ENCODE peak calls at places on chromosomes 11 and 22, in four cellular contexts. One of them, this sample, is unnamed.

GRCh38 chr11:104275992-104276391 is 112.0 kb upstream of the PDGFD start:
- DNase-seq in upper lobe of right lung: no peak
- DNase-seq in CD8-positive, alpha-beta T cell: no peak
- DNase-seq in omental fat pad: peak
- DNase-seq in this sample: no peak

GRCh38 chr11:25928076-25928475 is 403.9 kb upstream of the ANO3 start:
- DNase-seq in omental fat pad: no peak
- DNase-seq in CD8-positive, alpha-beta T cell: no peak
- DNase-seq in upper lobe of right lung: no peak
- DNase-seq in this sample: no peak

GRCh38 chr22:45842141-45842831 is 134.7 kb downstream of the WNT7B start:
- DNase-seq in omental fat pad: no peak
- DNase-seq in upper lobe of right lung: no peak
- DNase-seq in CD8-positive, alpha-beta T cell: no peak
- DNase-seq in this sample: no peak

GRCh38 chr11:116460156-116460965 is 312.4 kb downstream of the BUD13 start:
- DNase-seq in upper lobe of right lung: no peak
- DNase-seq in CD8-positive, alpha-beta T cell: no peak
- DNase-seq in omental fat pad: no peak
- DNase-seq in this sample: no peak

GRCh38 chr11:43959321-43959995 is 17.0 kb downstream of the C11orf96 start:
- DNase-seq in CD8-positive, alpha-beta T cell: no peak
- DNase-seq in omental fat pad: no peak
- DNase-seq in upper lobe of right lung: no peak
- DNase-seq in this sample: no peak

GRCh38 chr11:32006799-32007388 is 84.0 kb upstream of the RCN1 start:
- DNase-seq in omental fat pad: no peak
- DNase-seq in upper lobe of right lung: no peak
- DNase-seq in CD8-positive, alpha-beta T cell: no peak
- DNase-seq in this sample: no peak

GRCh38 chr11:129861702-129862107 is 33.7 kb downstream of the NFRKB start:
- DNase-seq in omental fat pad: peak
- DNase-seq in upper lobe of right lung: peak
- DNase-seq in CD8-positive, alpha-beta T cell: no peak
- DNase-seq in this sample: peak

GRCh38 chr22:22424210-22424800 is 84.2 kb downstream of the ZNF280B start:
- DNase-seq in CD8-positive, alpha-beta T cell: no peak
- DNase-seq in upper lobe of right lung: no peak
- DNase-seq in omental fat pad: no peak
- DNase-seq in this sample: no peak

GRCh38 chr11:102581091-102581490 is 44.0 kb downstream of the MMP20 start:
- DNase-seq in CD8-positive, alpha-beta T cell: no peak
- DNase-seq in upper lobe of right lung: no peak
- DNase-seq in omental fat pad: no peak
- DNase-seq in this sample: no peak

GRCh38 chr22:46575915-46576555 is 38.6 kb upstream of the CELSR1 start:
- DNase-seq in omental fat pad: no peak
- DNase-seq in upper lobe of right lung: peak
- DNase-seq in CD8-positive, alpha-beta T cell: no peak
- DNase-seq in this sample: peak

GRCh38 chr11:118287006-118287405 is 17.5 kb upstream of the CD3E start:
- DNase-seq in upper lobe of right lung: no peak
- DNase-seq in omental fat pad: no peak
- DNase-seq in CD8-positive, alpha-beta T cell: no peak
- DNase-seq in this sample: no peak

GRCh38 chr11:19281041-19281440 is 40.3 kb upstream of the E2F8 start:
- DNase-seq in omental fat pad: no peak
- DNase-seq in CD8-positive, alpha-beta T cell: no peak
- DNase-seq in upper lobe of right lung: no peak
- DNase-seq in this sample: no peak

GRCh38 chr11:96341237-96342130 is 1.5 kb downstream of the MAML2 start:
- DNase-seq in CD8-positive, alpha-beta T cell: peak
- DNase-seq in omental fat pad: no peak
- DNase-seq in upper lobe of right lung: peak
- DNase-seq in this sample: no peak

GRCh38 chr22:31659246-31659645 is 2.8 kb downstream of the PISD start:
- DNase-seq in upper lobe of right lung: no peak
- DNase-seq in CD8-positive, alpha-beta T cell: no peak
- DNase-seq in omental fat pad: no peak
- DNase-seq in this sample: no peak

GRCh38 chr11:70587095-70587389 is 188.7 kb downstream of the CTTN start:
- DNase-seq in CD8-positive, alpha-beta T cell: no peak
- DNase-seq in upper lobe of right lung: no peak
- DNase-seq in omental fat pad: no peak
- DNase-seq in this sample: peak

GRCh38 chr22:30336752-30337460 is 10.2 kb upstream of the TBC1D10A start:
- DNase-seq in upper lobe of right lung: no peak
- DNase-seq in omental fat pad: no peak
- DNase-seq in CD8-positive, alpha-beta T cell: no peak
- DNase-seq in this sample: no peak

GRCh38 chr11:43735931-43736330 is 55.4 kb downstream of the HSD17B12 start:
- DNase-seq in upper lobe of right lung: no peak
- DNase-seq in omental fat pad: no peak
- DNase-seq in CD8-positive, alpha-beta T cell: no peak
- DNase-seq in this sample: no peak

GRCh38 chr22:23000657-23001439 is 69.5 kb upstream of the GNAZ start:
- DNase-seq in upper lobe of right lung: no peak
- DNase-seq in omental fat pad: no peak
- DNase-seq in CD8-positive, alpha-beta T cell: no peak
- DNase-seq in this sample: no peak

GRCh38 chr11:126282742-126283591 is at the start of gene TIRAP:
- DNase-seq in upper lobe of right lung: peak
- DNase-seq in CD8-positive, alpha-beta T cell: peak
- DNase-seq in omental fat pad: peak
- DNase-seq in this sample: no peak

GRCh38 chr11:132220464-132220863 is 850.0 kb downstream of the NTM start:
- DNase-seq in CD8-positive, alpha-beta T cell: no peak
- DNase-seq in upper lobe of right lung: no peak
- DNase-seq in omental fat pad: no peak
- DNase-seq in this sample: no peak

GRCh38 chr11:68009391-68010000 is 631 bp upstream of the ALDH3B1 start:
- DNase-seq in upper lobe of right lung: peak
- DNase-seq in CD8-positive, alpha-beta T cell: no peak
- DNase-seq in omental fat pad: no peak
- DNase-seq in this sample: no peak

GRCh38 chr11:8369592-8370205 is 106.0 kb upstream of the LMO1 start:
- DNase-seq in CD8-positive, alpha-beta T cell: no peak
- DNase-seq in omental fat pad: no peak
- DNase-seq in upper lobe of right lung: no peak
- DNase-seq in this sample: peak

DNA sequence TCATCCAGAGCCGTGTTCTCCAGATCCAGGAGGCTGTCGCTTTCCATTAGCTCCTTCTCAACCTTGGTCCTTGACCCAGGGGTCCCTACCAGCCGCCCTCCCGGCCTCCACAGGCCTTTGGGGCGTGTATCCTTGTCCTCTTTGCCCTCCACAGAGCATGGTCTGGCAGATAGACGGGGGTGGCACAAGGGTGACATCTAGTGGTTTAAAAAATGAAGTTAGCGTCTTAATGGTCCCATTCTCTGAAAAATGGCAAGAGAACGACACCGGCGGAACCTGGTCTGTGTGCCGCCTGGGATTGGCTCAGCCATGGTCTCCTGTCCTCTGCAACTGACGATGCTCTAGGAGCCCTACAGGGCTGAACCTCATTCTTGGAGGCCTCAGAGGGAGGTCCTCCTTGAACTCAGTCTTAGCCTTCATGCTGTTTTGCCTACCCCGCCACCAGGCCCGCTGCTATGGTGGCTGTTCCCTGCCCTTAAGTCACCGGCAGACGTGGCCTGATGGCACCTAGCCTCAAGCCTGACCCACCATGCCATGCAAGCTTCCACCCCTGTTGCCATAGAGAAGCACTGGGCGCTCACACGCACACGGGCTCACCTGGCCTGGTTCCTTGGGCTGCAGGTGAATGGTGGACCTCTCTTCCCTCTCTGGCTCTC is 152.1 kb upstream of the SYN3 start:
- DNase-seq in CD8-positive, alpha-beta T cell: no peak
- DNase-seq in upper lobe of right lung: no peak
- DNase-seq in omental fat pad: no peak
- DNase-seq in this sample: no peak
- TF ChIP-seq CTCF in CD8-positive, alpha-beta T cell: peak
- TF ChIP-seq CTCF in upper lobe of right lung: peak
- TF ChIP-seq CTCF in omental fat pad: no peak
- TF ChIP-seq CTCF in this sample: peak

GRCh38 chr22:32823024-32823730 is 21.7 kb downstream of the TIMP3 start:
- DNase-seq in CD8-positive, alpha-beta T cell: no peak
- DNase-seq in upper lobe of right lung: no peak
- DNase-seq in omental fat pad: no peak
- DNase-seq in this sample: no peak
- TF ChIP-seq CTCF in CD8-positive, alpha-beta T cell: no peak
- TF ChIP-seq CTCF in upper lobe of right lung: peak
- TF ChIP-seq CTCF in omental fat pad: no peak
- TF ChIP-seq CTCF in this sample: peak

GRCh38 chr11:71992331-71992730 is 6.4 kb upstream of the IL18BP start:
- DNase-seq in upper lobe of right lung: no peak
- DNase-seq in CD8-positive, alpha-beta T cell: no peak
- DNase-seq in omental fat pad: no peak
- DNase-seq in this sample: no peak

GRCh38 chr11:71996517-71996916 is 2.2 kb upstream of the IL18BP start:
- DNase-seq in omental fat pad: no peak
- DNase-seq in upper lobe of right lung: no peak
- DNase-seq in CD8-positive, alpha-beta T cell: no peak
- DNase-seq in this sample: no peak

GRCh38 chr11:71995726-71996291 is 2.9 kb upstream of the IL18BP start:
- DNase-seq in omental fat pad: no peak
- DNase-seq in upper lobe of right lung: no peak
- DNase-seq in CD8-positive, alpha-beta T cell: no peak
- DNase-seq in this sample: no peak

GRCh38 chr11:71996946-71997345 is 1.8 kb upstream of the IL18BP start:
- DNase-seq in CD8-positive, alpha-beta T cell: no peak
- DNase-seq in omental fat pad: peak
- DNase-seq in upper lobe of right lung: peak
- DNase-seq in this sample: no peak

GRCh38 chr11:71994786-71995185 is 3.9 kb upstream of the IL18BP start:
- DNase-seq in CD8-positive, alpha-beta T cell: no peak
- DNase-seq in omental fat pad: peak
- DNase-seq in upper lobe of right lung: no peak
- DNase-seq in this sample: no peak
- TF ChIP-seq CTCF in CD8-positive, alpha-beta T cell: no peak
- TF ChIP-seq CTCF in omental fat pad: no peak
- TF ChIP-seq CTCF in upper lobe of right lung: no peak
- TF ChIP-seq CTCF in this sample: no peak

GRCh38 chr11:61173456-61173855 is 12.2 kb upstream of the VPS37C start:
- DNase-seq in omental fat pad: no peak
- DNase-seq in CD8-positive, alpha-beta T cell: no peak
- DNase-seq in upper lobe of right lung: no peak
- DNase-seq in this sample: no peak
- TF ChIP-seq CTCF in omental fat pad: no peak
- TF ChIP-seq CTCF in CD8-positive, alpha-beta T cell: no peak
- TF ChIP-seq CTCF in upper lobe of right lung: no peak
- TF ChIP-seq CTCF in this sample: peak

GRCh38 chr11:12815150-12815523 is 140.9 kb downstream of the TEAD1 start:
- DNase-seq in upper lobe of right lung: no peak
- DNase-seq in CD8-positive, alpha-beta T cell: no peak
- DNase-seq in omental fat pad: no peak
- DNase-seq in this sample: no peak
- TF ChIP-seq CTCF in upper lobe of right lung: no peak
- TF ChIP-seq CTCF in CD8-positive, alpha-beta T cell: no peak
- TF ChIP-seq CTCF in omental fat pad: no peak
- TF ChIP-seq CTCF in this sample: no peak

GRCh38 chr11:46247664-46248063 is 29.8 kb upstream of the CREB3L1 start:
- DNase-seq in CD8-positive, alpha-beta T cell: no peak
- DNase-seq in upper lobe of right lung: no peak
- DNase-seq in omental fat pad: no peak
- DNase-seq in this sample: no peak
- TF ChIP-seq CTCF in CD8-positive, alpha-beta T cell: peak
- TF ChIP-seq CTCF in upper lobe of right lung: peak
- TF ChIP-seq CTCF in omental fat pad: no peak
- TF ChIP-seq CTCF in this sample: peak

DNA sequence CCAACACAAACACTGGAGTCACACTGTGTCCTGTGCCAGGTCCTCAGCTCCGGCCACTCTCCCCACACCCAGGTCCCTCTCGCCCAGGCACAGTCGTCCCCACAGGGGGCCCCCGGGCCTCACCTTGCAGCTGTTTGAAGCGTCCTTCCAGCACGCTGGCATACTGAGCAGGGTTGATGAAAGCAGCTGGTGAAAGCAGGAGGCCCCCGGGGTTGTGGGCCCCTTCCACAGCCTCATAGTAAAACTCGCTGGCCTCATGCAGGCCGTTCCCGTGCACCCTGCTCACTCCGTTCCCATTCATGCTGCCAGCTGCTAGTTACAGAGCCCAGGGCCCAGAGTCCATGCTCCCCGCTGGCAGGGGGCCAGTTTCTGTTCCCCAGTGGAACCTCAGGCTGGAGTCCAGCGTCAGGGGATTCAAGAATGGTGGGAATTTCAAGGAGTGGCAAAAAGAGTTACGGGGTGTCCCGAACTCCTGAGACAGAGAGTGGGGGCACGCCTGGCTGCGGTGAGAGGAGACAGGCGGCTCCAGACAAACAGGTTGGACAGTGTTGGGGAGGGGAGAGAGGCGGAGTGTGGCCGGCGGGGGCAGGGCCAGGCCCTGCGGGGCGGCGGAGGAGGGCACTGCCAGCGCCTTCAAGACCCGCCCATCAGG is 10.6 kb downstream of the SPTBN2 start:
- DNase-seq in upper lobe of right lung: peak
- DNase-seq in CD8-positive, alpha-beta T cell: no peak
- DNase-seq in omental fat pad: no peak
- DNase-seq in this sample: no peak
- TF ChIP-seq CTCF in upper lobe of right lung: no peak
- TF ChIP-seq CTCF in CD8-positive, alpha-beta T cell: no peak
- TF ChIP-seq CTCF in omental fat pad: no peak
- TF ChIP-seq CTCF in this sample: no peak